ENCODE peak calls at places on chromosome 19, in six cellular contexts. Z, I, O, P, E and H are unnamed samples.
A peak's percentile ranks its signal among the peaks of the same experiment; 100 is the strongest.

GRCh38 chr19:21092107-21092506 is 10.1 kb downstream of the ZNF714 start:
- DNase-seq in I (no peak), O (no peak), Z (no peak), P (no peak), E (no peak), H (peak; percentile 9)

GRCh38 chr19:45150731-45151725 is 9.8 kb downstream of the NKPD1 start:
- DNase-seq in I (no peak), O (peak; percentile 14), Z (peak; percentile 86), P (no peak), E (no peak), H (no peak)

GRCh38 chr19:7729831-7730285 is 2.1 kb downstream of the CLEC4G start:
- DNase-seq in Z (no peak), E (no peak), O (no peak), P (no peak), I (no peak), H (no peak)

GRCh38 chr19:33767898-33768413 is 28.7 kb upstream of the KCTD15 start:
- DNase-seq in Z (no peak), E (no peak), P (peak; percentile 67), O (peak; percentile 25), I (no peak), H (peak; percentile 49)

GRCh38 chr19:15050639-15051038 is 1.4 kb downstream of the CASP14 start:
- DNase-seq in O (no peak), E (no peak), Z (no peak), I (no peak), P (no peak), H (no peak)

GRCh38 chr19:13926715-13927114 is 11.5 kb downstream of the PODNL1 start:
- DNase-seq in I (no peak), P (no peak), Z (no peak), E (no peak), O (no peak), H (no peak)

GRCh38 chr19:45496349-45496953 is 396 bp downstream of the RTN2 start:
- DNase-seq in I (no peak), P (peak; percentile 71), Z (no peak), O (peak; percentile 18), E (no peak), H (peak; percentile 54)

GRCh38 chr19:51691122-51692064 is 1.7 kb upstream of the SPACA6 start:
- DNase-seq in P (no peak), E (no peak), I (no peak), Z (no peak), O (no peak), H (peak; percentile 72)

GRCh38 chr19:42323473-42323851 is 2.0 kb upstream of the MEGF8 start:
- DNase-seq in E (no peak), O (no peak), I (no peak), Z (no peak), P (no peak), H (no peak)
- TF ChIP-seq EZH2 in E (no peak), O (no peak), I (no peak), Z (no peak), P (no peak), H (no peak)

GRCh38 chr19:10289167-10289835 is 451 bp upstream of the ICAM5 start:
- DNase-seq in O (peak; percentile 45), P (peak; percentile 67), I (no peak), E (peak; percentile 77), Z (no peak), H (peak; percentile 92)
- TF ChIP-seq EZH2 in O (no peak), P (no peak), I (no peak), E (no peak), Z (no peak), H (no peak)

GRCh38 chr19:38285567-38285966 is 18.5 kb upstream of the C19orf33 start:
- DNase-seq in Z (no peak), P (no peak), E (no peak), I (no peak), O (peak; percentile 65), H (no peak)
- TF ChIP-seq EZH2 in Z (no peak), P (no peak), E (no peak), I (no peak), O (no peak), H (no peak)

DNA sequence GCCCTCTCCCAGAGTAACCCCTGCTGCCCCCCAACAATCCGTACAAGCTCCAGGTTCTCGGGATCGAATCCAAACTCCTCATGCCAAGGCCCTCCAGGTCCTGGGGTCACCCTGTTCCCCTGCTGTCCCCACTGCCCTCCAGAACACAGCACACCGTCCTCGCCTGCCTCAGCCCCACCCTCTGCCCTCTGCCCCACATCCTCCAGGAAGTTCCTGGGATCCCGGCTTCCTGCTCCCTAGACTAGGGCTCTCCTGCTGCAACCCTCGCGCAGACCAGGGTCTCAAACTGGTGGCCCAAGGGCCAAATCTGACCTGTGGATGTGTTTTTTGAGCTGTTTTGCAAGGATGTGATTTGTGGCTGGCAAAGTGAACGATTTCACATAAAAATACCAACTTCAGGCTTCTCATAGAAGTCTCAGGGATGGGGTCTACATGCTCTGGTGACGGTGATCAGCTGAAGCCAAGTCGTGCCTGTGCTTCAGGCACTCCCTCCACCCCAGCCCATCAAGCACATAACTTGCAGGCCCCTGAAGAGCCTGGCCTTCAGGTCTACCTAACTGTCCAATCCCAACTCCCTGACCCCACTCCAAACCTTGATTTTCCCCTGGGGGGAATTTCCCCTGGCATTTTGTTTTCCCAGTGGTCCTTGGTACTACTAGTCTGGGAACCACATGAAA is 1.8 kb downstream of the RABAC1 start:
- DNase-seq in O (no peak), E (no peak), P (no peak), I (no peak), Z (no peak), H (no peak)
- TF ChIP-seq EZH2 in O (no peak), E (no peak), P (no peak), I (no peak), Z (no peak), H (no peak)

GRCh38 chr19:719081-719512 is 10.4 kb downstream of the PALM start:
- DNase-seq in E (no peak), P (peak; percentile 49), I (no peak), Z (no peak), O (no peak), H (no peak)

GRCh38 chr19:722553-723101 is 13.9 kb downstream of the PALM start:
- DNase-seq in Z (no peak), O (no peak), P (no peak), E (no peak), I (no peak), H (no peak)

GRCh38 chr19:720691-721160 is 12.0 kb downstream of the PALM start:
- DNase-seq in I (no peak), E (no peak), Z (no peak), O (no peak), P (no peak), H (no peak)

GRCh38 chr19:718251-719024 is 9.7 kb downstream of the PALM start:
- DNase-seq in E (no peak), I (no peak), O (no peak), P (no peak), Z (no peak), H (no peak)

GRCh38 chr19:719636-720377 is 11.1 kb downstream of the PALM start:
- DNase-seq in E (no peak), O (no peak), I (no peak), P (peak; percentile 91), Z (no peak), H (no peak)
- TF ChIP-seq EZH2 in E (no peak), O (no peak), I (no peak), P (no peak), Z (no peak), H (no peak)

DNA sequence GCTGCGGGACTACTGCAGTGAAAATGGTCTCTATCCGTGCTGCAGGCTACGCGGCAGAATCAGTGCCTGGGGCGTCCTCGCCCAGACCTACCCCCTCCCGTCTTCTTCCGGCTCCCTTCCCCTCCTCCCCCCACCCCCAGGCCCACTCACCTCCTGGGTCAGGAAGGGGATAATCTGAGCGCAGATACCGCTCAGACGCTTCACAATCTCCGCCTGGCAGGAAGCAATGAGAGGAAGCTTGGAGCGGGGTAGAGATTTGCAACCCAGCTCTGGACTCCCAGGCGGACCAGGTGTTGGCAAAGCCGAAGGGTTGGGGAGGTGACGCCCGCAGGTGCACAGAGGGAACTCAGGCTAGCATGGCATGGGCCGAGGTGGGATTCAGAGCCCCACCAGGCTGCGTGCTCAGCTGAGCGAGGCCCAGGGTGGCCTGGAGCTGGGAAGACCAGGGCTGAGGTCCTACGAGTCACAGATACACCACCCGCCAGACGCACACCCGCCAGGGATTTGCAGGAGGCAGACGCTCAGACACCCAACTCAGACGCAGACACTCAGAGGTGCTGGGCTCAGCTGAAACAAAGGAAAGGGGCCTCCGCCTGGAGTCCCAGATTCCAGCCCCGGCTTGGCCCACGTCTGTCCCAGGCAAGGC is 4.1 kb downstream of the TLE2 start:
- DNase-seq in P (no peak), O (no peak), E (no peak), I (no peak), Z (no peak), H (no peak)
- TF ChIP-seq EZH2 in P (no peak), O (no peak), E (no peak), I (no peak), Z (no peak), H (no peak)

GRCh38 chr19:17871032-17871877 is 490 bp upstream of the SLC5A5 start:
- DNase-seq in O (no peak), I (no peak), E (no peak), P (no peak), Z (no peak), H (no peak)
- TF ChIP-seq EZH2 in O (no peak), I (peak; percentile 33), E (no peak), P (no peak), Z (peak; percentile 52), H (peak; percentile 34)

GRCh38 chr19:41999071-41999877 is 5.2 kb upstream of the ATP1A3 start:
- DNase-seq in E (no peak), Z (no peak), P (no peak), I (no peak), O (no peak), H (peak; percentile 29)

GRCh38 chr19:41997851-41998229 is 3.8 kb upstream of the ATP1A3 start:
- DNase-seq in P (no peak), Z (no peak), O (no peak), I (no peak), E (no peak), H (peak; percentile 50)

GRCh38 chr19:41998246-41999020 is 4.4 kb upstream of the ATP1A3 start:
- DNase-seq in E (peak; percentile 16), I (no peak), O (peak; percentile 38), Z (no peak), P (peak; percentile 77), H (peak; percentile 81)

GRCh38 chr19:41995959-41996797 is 2.1 kb upstream of the ATP1A3 start:
- DNase-seq in O (no peak), I (no peak), P (peak; percentile 71), E (no peak), Z (no peak), H (peak; percentile 58)

DNA sequence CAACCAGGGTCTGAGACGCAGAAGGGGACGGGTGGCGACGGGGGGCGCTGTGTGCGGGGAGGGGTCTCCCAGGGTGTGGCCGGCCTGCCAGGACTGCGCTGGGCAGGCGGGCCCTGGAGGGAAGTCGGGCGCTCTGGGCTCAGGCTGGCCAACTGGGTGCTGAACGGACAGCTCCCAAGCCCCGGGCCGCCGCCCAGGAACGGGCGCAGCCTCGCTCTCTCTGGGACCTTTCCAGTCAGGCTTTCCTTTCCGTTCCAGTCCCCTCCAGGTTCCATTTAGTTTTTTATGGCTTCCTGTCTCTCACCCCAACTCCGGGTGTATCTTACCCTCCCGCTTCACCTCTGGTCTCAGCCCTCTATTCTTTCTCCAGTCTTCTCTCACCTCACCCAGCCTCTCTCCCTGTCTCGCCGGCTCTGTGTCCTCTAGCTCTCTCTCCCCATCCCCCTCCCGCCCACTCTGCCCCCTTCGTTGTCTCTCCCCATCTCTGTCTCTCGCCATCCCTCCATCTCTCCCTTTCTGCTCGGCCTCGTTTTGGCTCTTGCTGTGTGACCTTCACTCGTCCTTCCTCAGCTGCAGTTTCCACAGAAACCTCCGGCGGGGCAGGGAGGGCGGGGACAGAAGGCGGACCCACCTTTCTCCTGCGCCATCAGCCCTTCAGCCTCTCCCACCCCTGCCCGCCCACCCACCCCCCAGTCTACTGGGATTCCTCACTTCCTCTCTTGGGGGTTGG is 3.3 kb upstream of the ATP1A3 start:
- DNase-seq in O (peak; percentile 42), P (peak; percentile 80), Z (peak; percentile 23), I (no peak), E (no peak), H (peak; percentile 64)
- TF ChIP-seq EZH2 in O (no peak), P (no peak), Z (no peak), I (no peak), E (no peak), H (no peak)